ENCODE peak calls at places on chromosomes 7 and 10, in seven cellular contexts. S is cardiac muscle cell; C is CD4-positive, alpha-beta T cell; P is lower lobe of right lung; Y is B cell; N is HFF-Myc; F is heart right ventricle. A is an unnamed sample.

GRCh38 chr10:28360175-28360574 is 57.3 kb upstream of the MPP7 start:
- DNase-seq in S (no peak), C (no peak), P (no peak), Y (no peak), N (no peak), F (no peak), A (no peak)

GRCh38 chr7:107860241-107860961 is 30.6 kb upstream of the DLD start:
- DNase-seq in S (no peak), C (no peak), P (no peak), Y (no peak), N (no peak), F (no peak), A (no peak)

GRCh38 chr10:61286695-61287094 is 166.5 kb downstream of the TMEM26 start:
- DNase-seq in S (no peak), C (no peak), P (no peak), Y (peak), N (no peak), F (no peak), A (no peak)

GRCh38 chr10:20890009-20890408 is 7.1 kb downstream of the NEBL start:
- DNase-seq in S (peak), C (no peak), P (no peak), Y (no peak), N (no peak), F (no peak), A (no peak)

GRCh38 chr7:155423337-155424285 is 34.3 kb upstream of the EN2 start:
- DNase-seq in S (no peak), C (no peak), P (peak), Y (no peak), N (no peak), F (no peak), A (no peak)

GRCh38 chr10:43199088-43199683 is 60.9 kb downstream of the CSGALNACT2 start:
- DNase-seq in S (no peak), C (no peak), P (peak), Y (peak), N (no peak), F (peak), A (no peak)

GRCh38 chr7:137508437-137509175 is 165.1 kb upstream of the PTN start:
- DNase-seq in S (peak), C (no peak), P (no peak), Y (no peak), N (peak), F (no peak), A (no peak)

GRCh38 chr7:139618482-139619366 is 95.2 kb downstream of the CLEC2L start:
- DNase-seq in S (peak), C (peak), P (no peak), Y (no peak), N (no peak), F (peak), A (no peak)

GRCh38 chr10:8346861-8347260 is 292.4 kb downstream of the GATA3 start:
- DNase-seq in S (no peak), C (no peak), P (no peak), Y (no peak), N (no peak), F (no peak), A (no peak)

GRCh38 chr7:18552943-18553584 is 57.5 kb downstream of the HDAC9 start:
- DNase-seq in S (no peak), C (no peak), P (no peak), Y (no peak), N (no peak), F (no peak), A (no peak)

GRCh38 chr7:155377071-155377836 is 79.6 kb downstream of the INSIG1 start:
- DNase-seq in S (no peak), C (no peak), P (no peak), Y (no peak), N (no peak), F (no peak), A (no peak)

GRCh38 chr7:84194484-84195260 is at the start of gene SEMA3A:
- DNase-seq in S (peak), C (no peak), P (no peak), Y (no peak), N (peak), F (peak), A (no peak)

GRCh38 chr10:57367412-57367811 is 900.3 kb downstream of the IPMK start:
- DNase-seq in S (no peak), C (no peak), P (no peak), Y (no peak), N (no peak), F (no peak), A (no peak)

GRCh38 chr10:69515699-69516547 is 57.3 kb downstream of the NEUROG3 start:
- DNase-seq in S (peak), C (peak), P (peak), Y (peak), N (peak), F (peak), A (peak)

GRCh38 chr7:91407942-91408341 is 143.7 kb downstream of the FZD1 start:
- DNase-seq in S (no peak), C (no peak), P (no peak), Y (no peak), N (no peak), F (no peak), A (no peak)

GRCh38 chr7:81140206-81140605 is 221.4 kb upstream of the SEMA3C start:
- DNase-seq in S (no peak), C (no peak), P (no peak), Y (no peak), N (no peak), F (no peak), A (no peak)

GRCh38 chr7:47725031-47725780 is 143.3 kb upstream of the TNS3 start:
- DNase-seq in S (no peak), C (no peak), P (no peak), Y (peak), N (no peak), F (no peak), A (no peak)

GRCh38 chr7:17206354-17206905 is 92.0 kb upstream of the AHR start:
- DNase-seq in S (no peak), C (no peak), P (no peak), Y (no peak), N (no peak), F (no peak), A (no peak)

GRCh38 chr7:43954524-43955228 is 28.4 kb downstream of the UBE2D4 start:
- DNase-seq in S (peak), C (no peak), P (no peak), Y (no peak), N (peak), F (peak), A (no peak)

GRCh38 chr7:91929463-91929862 is 11.2 kb upstream of the AKAP9 start:
- DNase-seq in S (no peak), C (no peak), P (no peak), Y (no peak), N (no peak), F (no peak), A (no peak)

GRCh38 chr10:34801066-34801738 is 13.9 kb downstream of the PARD3 start:
- DNase-seq in S (peak), C (no peak), P (peak), Y (no peak), N (no peak), F (no peak), A (no peak)

GRCh38 chr7:108045154-108045553 is 42.2 kb upstream of the LAMB1 start:
- DNase-seq in S (peak), C (no peak), P (no peak), Y (no peak), N (no peak), F (no peak), A (no peak)

GRCh38 chr10:44984671-44985101 is 6.1 kb upstream of the DEPP1 start:
- DNase-seq in S (no peak), C (no peak), P (no peak), Y (no peak), N (no peak), F (no peak), A (peak)

GRCh38 chr7:1669954-1670893 is at the start of gene ELFN1:
- DNase-seq in S (peak), C (no peak), P (peak), Y (no peak), N (no peak), F (no peak), A (no peak)

GRCh38 chr10:1202343-1202742 is 146.2 kb downstream of the WDR37 start:
- DNase-seq in S (no peak), C (no peak), P (no peak), Y (peak), N (no peak), F (no peak), A (no peak)

GRCh38 chr7:130793855-130794618 is 60.0 kb upstream of the KLF14 start:
- DNase-seq in S (peak), C (no peak), P (no peak), Y (no peak), N (no peak), F (no peak), A (no peak)

GRCh38 chr10:51082857-51083256 is 8.6 kb downstream of the PRKG1 start:
- DNase-seq in S (no peak), C (no peak), P (no peak), Y (no peak), N (no peak), F (no peak), A (no peak)

DNA sequence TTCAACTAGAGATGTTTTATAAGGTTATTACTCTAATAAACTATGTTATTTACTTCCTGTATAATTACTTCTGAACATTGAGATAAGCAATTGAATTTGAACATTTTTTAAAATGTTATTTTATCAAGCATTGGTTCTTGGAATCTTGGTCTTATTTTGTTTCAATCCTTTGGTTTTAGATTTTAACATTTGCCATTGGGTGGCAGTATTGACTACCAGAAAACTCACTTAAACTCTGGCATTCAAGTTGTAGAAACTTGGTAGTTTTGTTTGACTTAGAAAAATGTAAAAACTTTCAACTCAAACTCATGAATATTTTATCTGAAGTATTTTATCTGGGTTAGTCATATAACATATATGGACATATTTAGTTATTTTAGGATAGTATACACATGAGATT is 48.1 kb downstream of the ATRNL1 start:
- DNase-seq in S (peak), C (no peak), P (no peak), Y (no peak), N (no peak), F (no peak), A (no peak)
- TF ChIP-seq CTCF in S (peak), C (no peak), P (no peak), Y (no peak), N (peak), F (peak), A (no peak)

DNA sequence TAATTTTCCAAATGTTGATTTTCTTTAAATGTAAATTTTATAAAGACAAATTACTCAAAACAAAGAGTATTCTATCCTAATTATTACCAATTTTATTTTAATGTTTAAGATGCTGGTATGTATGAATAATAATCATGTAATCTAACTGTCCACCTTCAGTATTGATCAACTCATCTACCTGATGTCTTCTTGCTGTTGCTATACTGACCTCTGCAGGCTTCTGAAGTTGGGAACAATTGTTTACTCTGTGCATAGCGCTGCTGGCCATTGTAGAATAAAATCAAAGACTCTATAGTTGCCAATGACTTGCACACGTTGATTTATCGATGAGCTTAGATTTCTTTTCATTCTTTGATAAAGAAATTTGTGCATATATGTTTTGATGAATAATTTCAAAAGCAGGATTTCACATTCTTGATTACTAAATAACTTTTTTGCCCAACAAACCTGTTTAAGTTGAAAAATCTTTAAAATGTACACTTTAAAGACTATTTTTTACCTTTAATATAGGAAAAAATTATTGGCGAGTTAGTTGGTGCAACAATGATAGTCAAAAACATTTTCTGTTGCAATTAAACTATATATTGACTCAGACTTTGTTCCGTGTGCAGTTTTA is 282.3 kb downstream of the TFEC start:
- DNase-seq in S (no peak), C (no peak), P (no peak), Y (no peak), N (peak), F (no peak), A (no peak)
- TF ChIP-seq CTCF in S (peak), C (no peak), P (no peak), Y (no peak), N (peak), F (peak), A (no peak)

GRCh38 chr10:5779753-5780152 is 33.5 kb downstream of the GDI2 start:
- DNase-seq in S (no peak), C (no peak), P (no peak), Y (no peak), N (no peak), F (no peak), A (no peak)

GRCh38 chr10:5775705-5776104 is 37.5 kb downstream of the GDI2 start:
- DNase-seq in S (no peak), C (peak), P (peak), Y (peak), N (no peak), F (no peak), A (peak)

GRCh38 chr10:5774987-5775386 is 38.2 kb downstream of the GDI2 start:
- DNase-seq in S (no peak), C (no peak), P (no peak), Y (no peak), N (no peak), F (no peak), A (no peak)

GRCh38 chr10:5776881-5777197 is 36.4 kb downstream of the GDI2 start:
- DNase-seq in S (peak), C (no peak), P (no peak), Y (no peak), N (peak), F (no peak), A (no peak)

GRCh38 chr10:5776150-5776880 is 36.9 kb downstream of the GDI2 start:
- DNase-seq in S (peak), C (no peak), P (no peak), Y (no peak), N (no peak), F (no peak), A (no peak)
- TF ChIP-seq CTCF in S (peak), C (no peak), P (no peak), Y (no peak), N (no peak), F (no peak), A (no peak)

GRCh38 chr7:110371709-110372108 is 719.2 kb upstream of the LRRN3 start:
- DNase-seq in S (no peak), C (no peak), P (no peak), Y (no peak), N (no peak), F (no peak), A (no peak)
- TF ChIP-seq CTCF in S (no peak), C (no peak), P (no peak), Y (no peak), N (no peak), F (no peak), A (no peak)

DNA sequence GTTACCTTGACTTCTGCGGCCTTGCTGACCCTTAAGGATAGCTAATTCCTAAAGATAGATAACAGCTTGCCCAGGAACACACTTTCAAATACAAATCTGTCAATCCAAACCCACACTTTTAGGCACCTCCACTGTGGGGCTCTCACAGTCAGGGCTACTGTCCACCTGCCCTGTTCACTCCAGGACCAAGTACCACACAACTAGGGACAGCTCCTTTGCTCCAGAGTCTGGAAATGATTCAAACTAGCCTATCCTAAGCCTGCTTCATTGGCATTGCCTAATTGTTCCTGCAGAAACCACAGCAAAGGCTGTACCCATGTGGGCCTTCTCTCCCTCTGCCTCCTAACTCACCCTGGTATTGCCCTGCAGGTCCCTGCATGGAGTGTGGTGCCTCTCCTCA is 538.9 kb upstream of the IGFBP3 start:
- DNase-seq in S (peak), C (no peak), P (no peak), Y (no peak), N (no peak), F (no peak), A (no peak)
- TF ChIP-seq CTCF in S (no peak), C (no peak), P (no peak), Y (no peak), N (no peak), F (no peak), A (no peak)

DNA sequence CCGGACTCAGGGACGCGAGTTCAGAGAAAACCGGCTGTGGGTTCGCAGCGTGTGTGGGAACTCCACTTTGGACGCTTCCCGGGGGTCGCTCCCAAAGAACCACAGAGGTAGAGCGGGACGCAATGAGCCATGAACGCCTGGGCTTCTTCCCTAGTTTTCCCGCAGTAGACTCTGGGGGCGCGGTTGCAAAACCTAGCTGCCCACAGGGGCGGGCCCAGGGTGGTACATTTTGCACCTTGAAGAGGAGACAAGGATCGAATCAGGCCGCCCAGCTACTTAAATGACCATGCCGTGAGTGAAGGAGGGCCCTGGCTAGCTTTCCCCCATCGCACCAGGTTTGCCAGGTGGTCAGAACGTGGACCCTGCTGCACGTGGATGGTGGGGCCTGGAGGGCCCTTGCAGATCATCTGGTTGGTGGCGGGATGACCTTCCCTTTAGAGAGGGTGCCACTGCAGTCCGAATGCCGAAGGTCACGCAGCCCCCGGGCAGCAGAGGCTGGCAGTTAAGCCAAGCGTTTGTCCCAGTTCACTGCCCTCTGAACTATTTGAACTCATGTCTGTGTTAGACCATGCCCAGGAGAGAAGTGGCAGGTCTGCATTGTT is 568 bp upstream of the SHTN1 start:
- DNase-seq in S (peak), C (no peak), P (no peak), Y (no peak), N (no peak), F (no peak), A (no peak)
- TF ChIP-seq CTCF in S (no peak), C (no peak), P (no peak), Y (no peak), N (no peak), F (peak), A (no peak)

GRCh38 chr10:71217266-71218045 is 5.1 kb downstream of the UNC5B start:
- DNase-seq in S (no peak), C (no peak), P (no peak), Y (no peak), N (no peak), F (no peak), A (no peak)
- TF ChIP-seq CTCF in S (no peak), C (no peak), P (no peak), Y (no peak), N (no peak), F (peak), A (no peak)

GRCh38 chr7:66740302-66740979 is at the start of gene RABGEF1:
- DNase-seq in S (peak), C (peak), P (peak), Y (peak), N (peak), F (peak), A (peak)
- TF ChIP-seq CTCF in S (peak), C (no peak), P (no peak), Y (no peak), N (no peak), F (peak), A (no peak)

GRCh38 chr7:114986181-114986800 is 64.4 kb downstream of the MDFIC start:
- DNase-seq in S (no peak), C (no peak), P (no peak), Y (no peak), N (no peak), F (no peak), A (no peak)
- TF ChIP-seq CTCF in S (no peak), C (no peak), P (no peak), Y (no peak), N (no peak), F (no peak), A (no peak)

A was measured in natural killer cell.